ENCODE peak calls at places on chromosome 22, in six cellular contexts. C is fibroblast of the aortic adventitia, Q is astrocyte of the cerebellum, X is fibroblast of mammary gland, Z is HL-60, B is Peyer's patch. Y is an unnamed sample.

GRCh38 chr22:24996420-24996952 is 44.0 kb downstream of the KIAA1671 start:
- DNase-seq in C (peak; percentile 61), Q (no peak), X (peak; percentile 23), Z (no peak), B (no peak), Y (no peak)

GRCh38 chr22:36736701-36737320 is 33.3 kb upstream of the CACNG2 start:
- DNase-seq in C (no peak), Q (no peak), X (no peak), Z (no peak), B (peak; percentile 27), Y (no peak)

GRCh38 chr22:17381237-17381913 is 12.1 kb downstream of the CECR2 start:
- DNase-seq in C (no peak), Q (no peak), X (no peak), Z (no peak), B (no peak), Y (no peak)

GRCh38 chr22:50310209-50310722 is 2.8 kb upstream of the PLXNB2 start:
- DNase-seq in C (no peak), Q (no peak), X (no peak), Z (no peak), B (no peak), Y (no peak)

GRCh38 chr22:42247596-42247995 is 22.9 kb downstream of the TCF20 start:
- DNase-seq in C (no peak), Q (no peak), X (no peak), Z (no peak), B (no peak), Y (no peak)

GRCh38 chr22:42169055-42169469 is 38.5 kb upstream of the CYP2D6 start:
- DNase-seq in C (peak; percentile 71), Q (peak; percentile 68), X (peak; percentile 69), Z (peak; percentile 68), B (peak; percentile 77), Y (peak; percentile 88)

GRCh38 chr22:50104149-50104548 is 14.3 kb downstream of the MOV10L1 start:
- DNase-seq in C (no peak), Q (no peak), X (no peak), Z (no peak), B (no peak), Y (peak; percentile 17)

GRCh38 chr22:49107561-49107960 is 720.1 kb downstream of the BRD1 start:
- DNase-seq in C (no peak), Q (no peak), X (no peak), Z (no peak), B (no peak), Y (no peak)

GRCh38 chr22:32474635-32475427 is at the start of gene FBXO7:
- DNase-seq in C (peak; percentile 90), Q (peak; percentile 82), X (peak; percentile 88), Z (peak; percentile 83), B (peak; percentile 95), Y (peak; percentile 90)

GRCh38 chr22:50184004-50184461 is 1.7 kb upstream of the TRABD start:
- DNase-seq in C (peak; percentile 61), Q (no peak), X (peak; percentile 46), Z (peak; percentile 21), B (no peak), Y (no peak)

GRCh38 chr22:25475554-25476022 is 88.9 kb upstream of the GRK3 start:
- DNase-seq in C (peak; percentile 17), Q (peak; percentile 69), X (peak; percentile 27), Z (no peak), B (no peak), Y (no peak)

GRCh38 chr22:27405672-27406388 is 395.7 kb downstream of the MN1 start:
- DNase-seq in C (peak; percentile 52), Q (no peak), X (peak; percentile 50), Z (peak; percentile 29), B (peak; percentile 68), Y (peak; percentile 16)

GRCh38 chr22:40507491-40507890 is 129.0 kb downstream of the MRTFA start:
- DNase-seq in C (no peak), Q (no peak), X (no peak), Z (no peak), B (no peak), Y (no peak)

GRCh38 chr22:24188705-24189248 is 7.5 kb downstream of the SUSD2 start:
- DNase-seq in C (no peak), Q (no peak), X (no peak), Z (no peak), B (no peak), Y (no peak)

GRCh38 chr22:32896951-32897350 is 95.4 kb downstream of the TIMP3 start:
- DNase-seq in C (no peak), Q (no peak), X (no peak), Z (no peak), B (no peak), Y (no peak)

GRCh38 chr22:17102297-17102667 is 17.5 kb downstream of the IL17RA start:
- DNase-seq in C (no peak), Q (no peak), X (no peak), Z (peak; percentile 73), B (no peak), Y (no peak)

GRCh38 chr22:21650823-21651520 is 8.9 kb downstream of the SDF2L1 start:
- DNase-seq in C (no peak), Q (no peak), X (no peak), Z (no peak), B (no peak), Y (peak; percentile 37)

GRCh38 chr22:24695958-24696511 is 78.5 kb downstream of the PIWIL3 start:
- DNase-seq in C (no peak), Q (no peak), X (no peak), Z (no peak), B (peak; percentile 59), Y (no peak)

DNA sequence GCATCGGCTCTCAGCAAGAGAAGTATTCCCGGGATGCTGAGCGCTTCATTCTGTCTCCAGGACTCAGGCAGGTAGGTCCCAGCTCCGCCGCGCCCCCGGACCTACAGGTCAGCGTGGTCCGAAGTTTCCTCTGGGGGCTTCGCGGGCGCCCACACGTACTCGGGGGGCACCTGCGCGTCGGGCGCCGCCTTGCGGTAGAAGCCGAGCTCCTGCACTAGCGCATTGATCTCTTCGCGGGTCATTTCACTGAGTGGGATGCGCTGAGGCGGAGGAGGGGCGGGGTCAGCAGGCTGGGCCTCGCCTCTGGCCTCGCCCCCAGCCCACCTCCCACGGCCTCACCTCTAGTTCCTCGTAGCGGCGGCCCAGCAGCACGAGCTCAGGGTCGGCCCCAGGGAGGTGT is 2.5 kb downstream of the SELENOM start:
- DNase-seq in C (no peak), Q (no peak), X (peak; percentile 28), Z (no peak), B (peak; percentile 43), Y (peak; percentile 43)
- TF ChIP-seq CTCF in C (no peak), Q (peak; percentile 59), X (peak; percentile 31), Z (no peak), B (no peak), Y (peak; percentile 35)

DNA sequence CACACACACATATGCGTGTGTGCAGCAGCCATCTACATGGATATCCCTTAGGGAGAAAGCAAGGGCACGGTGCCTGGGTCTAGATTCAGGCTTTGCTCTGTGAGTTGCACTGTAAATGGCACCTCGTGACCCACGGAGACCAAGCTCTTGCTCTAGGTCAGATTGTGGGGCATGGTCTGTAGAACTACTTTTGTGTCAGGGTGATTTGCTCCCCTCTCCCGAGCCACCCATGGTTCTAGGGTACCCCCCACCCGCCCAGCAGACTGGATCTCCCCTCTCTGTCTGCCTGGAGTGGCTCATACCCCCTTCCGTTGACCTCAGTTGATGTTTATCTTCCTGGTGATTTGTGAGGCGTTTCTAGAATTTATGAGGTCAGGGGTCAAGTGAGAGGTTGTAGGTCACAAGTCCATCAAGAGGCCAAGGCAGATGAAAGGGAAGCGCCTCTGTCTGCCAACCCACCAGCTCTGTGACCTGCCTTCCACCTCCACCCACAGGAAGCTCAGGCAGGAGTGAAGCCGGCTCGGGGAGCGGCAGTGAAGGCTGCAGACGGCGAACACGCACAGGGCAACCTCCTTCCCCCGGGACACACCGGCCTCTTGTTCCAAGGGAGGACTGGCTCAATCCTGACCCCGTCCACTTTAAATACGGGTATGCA is 76.2 kb upstream of the TTLL12 start:
- DNase-seq in C (no peak), Q (no peak), X (no peak), Z (peak; percentile 78), B (no peak), Y (peak; percentile 69)
- H3K4me3 ChIP-seq in C (no peak overlapping the region), Q (no peak overlapping the region), X (no peak overlapping the region), Z (no peak overlapping the region), B (no peak overlapping the region), Y (peak overlapping the region; percentile 28)

GRCh38 chr22:39408173-39408572 is 8.6 kb downstream of the TAB1 start:
- DNase-seq in C (peak; percentile 23), Q (no peak), X (peak; percentile 51), Z (no peak), B (no peak), Y (no peak)

GRCh38 chr22:39408807-39409206 is 9.2 kb downstream of the TAB1 start:
- DNase-seq in C (no peak), Q (no peak), X (no peak), Z (no peak), B (no peak), Y (no peak)

GRCh38 chr22:39401301-39401631 is 1.7 kb downstream of the TAB1 start:
- DNase-seq in C (no peak), Q (no peak), X (no peak), Z (no peak), B (no peak), Y (no peak)

GRCh38 chr22:39409630-39410029 is 10.1 kb downstream of the TAB1 start:
- DNase-seq in C (no peak), Q (no peak), X (no peak), Z (no peak), B (no peak), Y (no peak)

DNA sequence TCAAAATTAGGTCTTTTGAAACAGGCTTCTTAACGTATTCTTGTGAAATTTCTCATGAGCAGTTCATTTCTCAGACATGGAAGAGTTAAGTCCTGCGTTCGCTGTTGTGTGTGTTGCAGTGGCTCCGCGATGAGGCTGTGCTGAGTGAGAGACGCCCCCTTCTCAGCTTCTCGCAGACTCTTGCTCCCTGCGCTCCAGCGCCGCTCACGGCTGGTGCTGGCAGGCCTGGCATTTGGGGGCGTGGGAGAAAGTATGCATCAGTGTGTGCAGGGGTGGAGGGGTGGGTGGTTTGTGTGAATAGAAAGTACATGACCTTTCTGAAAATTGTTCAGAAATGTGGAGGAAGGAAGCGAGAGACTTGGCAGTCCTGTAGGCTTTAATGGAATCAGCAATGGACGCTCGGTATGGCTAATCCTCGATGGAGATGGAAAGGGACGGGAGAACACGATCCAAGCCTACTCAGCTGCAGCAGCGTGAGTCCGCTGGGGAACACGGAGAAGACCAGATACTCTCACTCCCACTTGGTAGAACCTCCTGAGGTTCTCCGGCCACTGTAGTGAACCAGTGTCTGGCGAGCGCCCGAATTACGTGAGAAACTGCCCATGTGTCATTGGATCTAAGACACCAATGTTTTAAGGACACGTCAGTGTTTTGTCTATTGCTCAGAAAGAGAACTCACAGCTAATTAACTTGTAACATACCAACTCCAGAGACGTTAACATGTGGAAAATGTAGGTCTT is 5.9 kb downstream of the TAB1 start:
- DNase-seq in C (peak; percentile 68), Q (no peak), X (peak; percentile 89), Z (no peak), B (no peak), Y (no peak)
- TF ChIP-seq CTCF in C (peak; percentile 38), Q (peak; percentile 35), X (peak; percentile 22), Z (no peak), B (no peak), Y (no peak)

GRCh38 chr22:20205464-20205963 is 54.7 kb upstream of the CCDC188 start:
- DNase-seq in C (no peak), Q (no peak), X (no peak), Z (peak; percentile 27), B (no peak), Y (no peak)

GRCh38 chr22:20204821-20205220 is 54.0 kb upstream of the CCDC188 start:
- DNase-seq in C (no peak), Q (no peak), X (no peak), Z (no peak), B (no peak), Y (no peak)

GRCh38 chr22:20204281-20204680 is 53.4 kb upstream of the CCDC188 start:
- DNase-seq in C (no peak), Q (no peak), X (no peak), Z (no peak), B (no peak), Y (no peak)

GRCh38 chr22:20201837-20202392 is 51.1 kb upstream of the CCDC188 start:
- DNase-seq in C (no peak), Q (no peak), X (no peak), Z (no peak), B (no peak), Y (no peak)

GRCh38 chr22:20203142-20204099 is 52.6 kb upstream of the CCDC188 start:
- DNase-seq in C (peak; percentile 6), Q (no peak), X (peak; percentile 5), Z (peak; percentile 6), B (peak; percentile 85), Y (no peak)
- H3K4me3 ChIP-seq in C (no peak overlapping the region), Q (no peak overlapping the region), X (no peak overlapping the region), Z (no peak overlapping the region), B (peak overlapping the region; percentile 1), Y (no peak overlapping the region)